ENCODE peak calls at places on chromosomes 1 and 21, in eight cellular contexts. One of them, this sample, is unnamed.

GRCh38 chr1:160171352-160171751 is 19.0 kb upstream of the CASQ1 start:
- DNase-seq in RWPE1: peak; percentile 24
- DNase-seq in NCI-H2171 treated with DMSO at 0.1 percent for 48 hours: no peak
- DNase-seq in aorta: no peak
- DNase-seq in IMR-90: peak; percentile 32
- DNase-seq in Right ventricle myocardium superior: no peak
- DNase-seq in lung microvascular endothelial cell: no peak
- DNase-seq in nephron progenitor cell: no peak
- DNase-seq in this sample: peak; percentile 13

GRCh38 chr1:193971595-193971994 is 785.2 kb upstream of the B3GALT2 start:
- DNase-seq in nephron progenitor cell: no peak
- DNase-seq in Right ventricle myocardium superior: no peak
- DNase-seq in aorta: no peak
- DNase-seq in lung microvascular endothelial cell: peak; percentile 51
- DNase-seq in RWPE1: peak; percentile 59
- DNase-seq in IMR-90: peak; percentile 61
- DNase-seq in NCI-H2171 treated with DMSO at 0.1 percent for 48 hours: no peak
- DNase-seq in this sample: no peak

GRCh38 chr1:1470626-1471388 is 758 bp upstream of the ATAD3B start:
- DNase-seq in lung microvascular endothelial cell: no peak
- DNase-seq in RWPE1: no peak
- DNase-seq in Right ventricle myocardium superior: no peak
- DNase-seq in IMR-90: no peak
- DNase-seq in aorta: no peak
- DNase-seq in NCI-H2171 treated with DMSO at 0.1 percent for 48 hours: peak; percentile 69
- DNase-seq in nephron progenitor cell: no peak
- DNase-seq in this sample: peak; percentile 25

GRCh38 chr1:235758931-235759330 is 107.8 kb downstream of the LYST start:
- DNase-seq in lung microvascular endothelial cell: peak; percentile 23
- DNase-seq in aorta: no peak
- DNase-seq in Right ventricle myocardium superior: no peak
- DNase-seq in RWPE1: peak; percentile 30
- DNase-seq in IMR-90: no peak
- DNase-seq in nephron progenitor cell: no peak
- DNase-seq in NCI-H2171 treated with DMSO at 0.1 percent for 48 hours: peak; percentile 89
- DNase-seq in this sample: peak; percentile 18

GRCh38 chr1:183966487-183966886 is 71.0 kb downstream of the COLGALT2 start:
- DNase-seq in IMR-90: no peak
- DNase-seq in RWPE1: no peak
- DNase-seq in Right ventricle myocardium superior: no peak
- DNase-seq in nephron progenitor cell: no peak
- DNase-seq in aorta: no peak
- DNase-seq in NCI-H2171 treated with DMSO at 0.1 percent for 48 hours: no peak
- DNase-seq in lung microvascular endothelial cell: no peak
- DNase-seq in this sample: no peak

GRCh38 chr21:44709426-44710293 is 1.7 kb downstream of the TSPEAR start:
- DNase-seq in Right ventricle myocardium superior: no peak
- DNase-seq in RWPE1: peak; percentile 72
- DNase-seq in nephron progenitor cell: no peak
- DNase-seq in NCI-H2171 treated with DMSO at 0.1 percent for 48 hours: peak; percentile 65
- DNase-seq in aorta: peak; percentile 73
- DNase-seq in IMR-90: peak; percentile 0
- DNase-seq in lung microvascular endothelial cell: no peak
- DNase-seq in this sample: no peak

GRCh38 chr1:205316179-205316578 is 5.4 kb downstream of the NUAK2 start:
- DNase-seq in NCI-H2171 treated with DMSO at 0.1 percent for 48 hours: no peak
- DNase-seq in Right ventricle myocardium superior: no peak
- DNase-seq in aorta: no peak
- DNase-seq in lung microvascular endothelial cell: no peak
- DNase-seq in IMR-90: no peak
- DNase-seq in RWPE1: no peak
- DNase-seq in nephron progenitor cell: no peak
- DNase-seq in this sample: no peak

GRCh38 chr1:50333595-50333974 is 89.7 kb downstream of the DMRTA2 start:
- DNase-seq in aorta: peak; percentile 82
- DNase-seq in lung microvascular endothelial cell: peak; percentile 23
- DNase-seq in Right ventricle myocardium superior: peak; percentile 68
- DNase-seq in IMR-90: peak; percentile 3
- DNase-seq in NCI-H2171 treated with DMSO at 0.1 percent for 48 hours: no peak
- DNase-seq in nephron progenitor cell: peak; percentile 77
- DNase-seq in RWPE1: peak; percentile 27
- DNase-seq in this sample: peak; percentile 13

GRCh38 chr1:48039088-48040049 is 42.2 kb upstream of the TRABD2B start:
- DNase-seq in Right ventricle myocardium superior: no peak
- DNase-seq in RWPE1: no peak
- DNase-seq in IMR-90: peak; percentile 19
- DNase-seq in lung microvascular endothelial cell: no peak
- DNase-seq in aorta: no peak
- DNase-seq in nephron progenitor cell: peak; percentile 31
- DNase-seq in NCI-H2171 treated with DMSO at 0.1 percent for 48 hours: peak; percentile 75
- DNase-seq in this sample: peak; percentile 63

GRCh38 chr1:165342588-165342987 is 13.9 kb downstream of the LMX1A start:
- DNase-seq in lung microvascular endothelial cell: no peak
- DNase-seq in NCI-H2171 treated with DMSO at 0.1 percent for 48 hours: peak; percentile 21
- DNase-seq in IMR-90: no peak
- DNase-seq in nephron progenitor cell: no peak
- DNase-seq in aorta: no peak
- DNase-seq in Right ventricle myocardium superior: no peak
- DNase-seq in RWPE1: no peak
- DNase-seq in this sample: no peak

GRCh38 chr1:181097242-181097641 is 8.7 kb downstream of the IER5 start:
- DNase-seq in nephron progenitor cell: no peak
- DNase-seq in RWPE1: no peak
- DNase-seq in NCI-H2171 treated with DMSO at 0.1 percent for 48 hours: peak; percentile 79
- DNase-seq in IMR-90: peak; percentile 61
- DNase-seq in aorta: no peak
- DNase-seq in lung microvascular endothelial cell: no peak
- DNase-seq in Right ventricle myocardium superior: no peak
- DNase-seq in this sample: peak; percentile 64

GRCh38 chr1:209157514-209158285 is 425.8 kb upstream of the CAMK1G start:
- DNase-seq in lung microvascular endothelial cell: no peak
- DNase-seq in nephron progenitor cell: no peak
- DNase-seq in Right ventricle myocardium superior: no peak
- DNase-seq in IMR-90: no peak
- DNase-seq in NCI-H2171 treated with DMSO at 0.1 percent for 48 hours: peak; percentile 53
- DNase-seq in RWPE1: no peak
- DNase-seq in aorta: no peak
- DNase-seq in this sample: no peak

GRCh38 chr1:182181167-182181572 is 119.7 kb upstream of the ZNF648 start:
- DNase-seq in aorta: no peak
- DNase-seq in NCI-H2171 treated with DMSO at 0.1 percent for 48 hours: no peak
- DNase-seq in RWPE1: peak; percentile 83
- DNase-seq in IMR-90: no peak
- DNase-seq in Right ventricle myocardium superior: no peak
- DNase-seq in lung microvascular endothelial cell: peak; percentile 59
- DNase-seq in nephron progenitor cell: no peak
- DNase-seq in this sample: no peak

GRCh38 chr1:34916104-34916503 is 13.3 kb downstream of the DLGAP3 start:
- DNase-seq in IMR-90: no peak
- DNase-seq in nephron progenitor cell: no peak
- DNase-seq in NCI-H2171 treated with DMSO at 0.1 percent for 48 hours: no peak
- DNase-seq in aorta: no peak
- DNase-seq in RWPE1: no peak
- DNase-seq in lung microvascular endothelial cell: no peak
- DNase-seq in Right ventricle myocardium superior: no peak
- DNase-seq in this sample: no peak

GRCh38 chr1:88998716-88999115 is 6.3 kb upstream of the KYAT3 start:
- DNase-seq in Right ventricle myocardium superior: no peak
- DNase-seq in aorta: no peak
- DNase-seq in nephron progenitor cell: peak; percentile 28
- DNase-seq in RWPE1: no peak
- DNase-seq in lung microvascular endothelial cell: peak; percentile 79
- DNase-seq in NCI-H2171 treated with DMSO at 0.1 percent for 48 hours: peak; percentile 71
- DNase-seq in IMR-90: peak; percentile 69
- DNase-seq in this sample: peak; percentile 73

GRCh38 chr1:54309631-54310366 is 96.4 kb downstream of the SSBP3 start:
- DNase-seq in RWPE1: no peak
- DNase-seq in Right ventricle myocardium superior: no peak
- DNase-seq in IMR-90: no peak
- DNase-seq in NCI-H2171 treated with DMSO at 0.1 percent for 48 hours: peak; percentile 97
- DNase-seq in lung microvascular endothelial cell: no peak
- DNase-seq in nephron progenitor cell: no peak
- DNase-seq in aorta: no peak
- DNase-seq in this sample: no peak

This sample was measured in fibroblast of mammary gland.